ENCODE peak calls at places on chromosomes 3 and 15, in four cellular contexts. J, V, Y and Q are unnamed samples.

GRCh38 chr15:101019351-101019750 is 100.2 kb downstream of the LRRK1 start:
- DNase-seq in J (no peak), V (no peak), Y (no peak), Q (no peak)

GRCh38 chr3:73451276-73451973 is 173.3 kb downstream of the PDZRN3 start:
- DNase-seq in J (no peak), V (no peak), Y (no peak), Q (peak; percentile 68)

GRCh38 chr3:163773136-163773535 is 1305.2 kb downstream of the SI start:
- DNase-seq in Y (no peak), V (no peak), J (peak; percentile 54), Q (no peak)

GRCh38 chr15:31254431-31255175 is 72.0 kb upstream of the KLF13 start:
- DNase-seq in J (no peak), Y (no peak), V (peak; percentile 34), Q (peak; percentile 71)

GRCh38 chr3:127680146-127680661 is 7.5 kb downstream of the ABTB1 start:
- DNase-seq in Y (no peak), V (peak; percentile 23), J (peak; percentile 80), Q (no peak)

GRCh38 chr3:77051927-77052542 is 12.1 kb downstream of the ROBO2 start:
- DNase-seq in Y (no peak), V (no peak), J (no peak), Q (no peak)

GRCh38 chr3:8080464-8080863 is 421.2 kb upstream of the LMCD1 start:
- DNase-seq in Y (no peak), V (no peak), J (no peak), Q (no peak)

GRCh38 chr3:135329479-135329878 is 534.4 kb downstream of the EPHB1 start:
- DNase-seq in V (no peak), Y (no peak), J (no peak), Q (no peak)

GRCh38 chr3:156782921-156783320 is 43.2 kb upstream of the LEKR1 start:
- DNase-seq in Y (no peak), V (no peak), J (no peak), Q (no peak)

GRCh38 chr3:30286007-30286669 is 320.3 kb upstream of the TGFBR2 start:
- DNase-seq in J (no peak), V (peak; percentile 63), Y (peak; percentile 60), Q (peak; percentile 60)

GRCh38 chr15:100762289-100762688 is 117.3 kb upstream of the ALDH1A3 start:
- DNase-seq in J (no peak), V (no peak), Y (no peak), Q (no peak)

GRCh38 chr3:126994661-126995161 is 11.8 kb downstream of the PLXNA1 start:
- DNase-seq in J (no peak), Y (no peak), V (no peak), Q (no peak)

GRCh38 chr15:94494732-94495131 is 263.4 kb downstream of the MCTP2 start:
- DNase-seq in V (no peak), J (no peak), Y (no peak), Q (no peak)

GRCh38 chr15:80832676-80833075 is 53.5 kb downstream of the CEMIP start:
- DNase-seq in V (no peak), J (no peak), Y (no peak), Q (no peak)

GRCh38 chr3:55471522-55472280 is 15.4 kb downstream of the WNT5A start:
- DNase-seq in J (peak; percentile 53), V (no peak), Y (no peak), Q (no peak)

GRCh38 chr3:5813521-5813920 is 626.0 kb downstream of the EDEM1 start:
- DNase-seq in J (no peak), V (no peak), Y (no peak), Q (no peak)

GRCh38 chr3:106317141-106318055 is 448.6 kb upstream of the CBLB start:
- DNase-seq in V (no peak), Y (no peak), J (no peak), Q (no peak)

GRCh38 chr3:127784283-127784682 is 38.0 kb downstream of the MGLL start:
- DNase-seq in J (no peak), Y (no peak), V (no peak), Q (no peak)

GRCh38 chr3:98110191-98110908 is 20.2 kb upstream of the OR5H1 start:
- DNase-seq in J (no peak), V (no peak), Y (no peak), Q (peak; percentile 28)

GRCh38 chr3:124714218-124714853 is 15.9 kb upstream of the UMPS start:
- DNase-seq in Y (no peak), V (no peak), J (no peak), Q (no peak)

GRCh38 chr15:85692873-85693272 is 101.9 kb downstream of the KLHL25 start:
- DNase-seq in V (no peak), Y (no peak), J (no peak), Q (no peak)

GRCh38 chr3:157469571-157470294 is 33.1 kb downstream of the PTX3 start:
- DNase-seq in J (no peak), V (no peak), Y (no peak), Q (peak; percentile 4)